ENCODE peak calls at places on chromosomes 12 and 14, in seven cellular contexts. I is adrenal gland, R is heart left ventricle, F is A549, G is Peyer's patch, C is sigmoid colon, N is ovary. J is an unnamed sample.

GRCh38 chr12:28558232-28558631 is 368.0 kb downstream of the CCDC91 start:
- DNase-seq in I (no peak), R (no peak), F (no peak), G (no peak), C (no peak), N (no peak), J (no peak)

GRCh38 chr14:21097616-21098133 is 780 bp downstream of the ZNF219 start:
- DNase-seq in I (peak), R (no peak), F (no peak), G (peak), C (no peak), N (peak), J (peak)

GRCh38 chr12:21828111-21828775 is 53.7 kb upstream of the KCNJ8 start:
- DNase-seq in I (no peak), R (no peak), F (no peak), G (no peak), C (no peak), N (no peak), J (no peak)

GRCh38 chr12:1634590-1635191 is 5.7 kb downstream of the WNT5B start:
- DNase-seq in I (peak), R (peak), F (peak), G (peak), C (peak), N (peak), J (peak)

GRCh38 chr14:85483037-85483436 is 46.9 kb upstream of the FLRT2 start:
- DNase-seq in I (no peak), R (no peak), F (no peak), G (no peak), C (no peak), N (no peak), J (no peak)

GRCh38 chr14:38880643-38881567 is 222.1 kb downstream of the SEC23A start:
- DNase-seq in I (no peak), R (no peak), F (no peak), G (no peak), C (no peak), N (no peak), J (no peak)

GRCh38 chr12:57049890-57050289 is at the start of gene MYO1A:
- DNase-seq in I (no peak), R (no peak), F (peak), G (no peak), C (no peak), N (no peak), J (no peak)

GRCh38 chr12:63853978-63854377 is 9.5 kb downstream of the SRGAP1 start:
- DNase-seq in I (no peak), R (no peak), F (no peak), G (no peak), C (no peak), N (no peak), J (no peak)

GRCh38 chr14:93909429-93910128 is 17.6 kb upstream of the FAM181A start:
- DNase-seq in I (no peak), R (no peak), F (no peak), G (no peak), C (no peak), N (no peak), J (no peak)

GRCh38 chr14:89912667-89913211 is 41.8 kb downstream of the EFCAB11 start:
- DNase-seq in I (peak), R (no peak), F (peak), G (no peak), C (no peak), N (no peak), J (no peak)

GRCh38 chr14:93834739-93835383 is 46.6 kb upstream of the PRIMA1 start:
- DNase-seq in I (no peak), R (no peak), F (no peak), G (no peak), C (no peak), N (no peak), J (no peak)

GRCh38 chr12:51938744-51939143 is 12.8 kb upstream of the ACVR1B start:
- DNase-seq in I (no peak), R (no peak), F (no peak), G (no peak), C (no peak), N (no peak), J (no peak)

GRCh38 chr14:64715628-64716412 is 11.6 kb downstream of the PLEKHG3 start:
- DNase-seq in I (no peak), R (peak), F (no peak), G (no peak), C (peak), N (peak), J (no peak)

GRCh38 chr14:88553886-88554457 is 835 bp downstream of the PTPN21 start:
- DNase-seq in I (no peak), R (no peak), F (no peak), G (no peak), C (no peak), N (no peak), J (no peak)

GRCh38 chr14:22900088-22900799 is 17.2 kb downstream of the REM2 start:
- DNase-seq in I (peak), R (no peak), F (peak), G (peak), C (no peak), N (no peak), J (no peak)

GRCh38 chr14:100641274-100641860 is 54.1 kb upstream of the BEGAIN start:
- DNase-seq in I (no peak), R (no peak), F (no peak), G (no peak), C (no peak), N (no peak), J (peak)

GRCh38 chr14:104722938-104723650 is 935 bp upstream of the ADSS1 start:
- DNase-seq in I (peak), R (no peak), F (peak), G (no peak), C (no peak), N (no peak), J (no peak)

GRCh38 chr12:22477166-22477893 is 67.0 kb downstream of the C2CD5 start:
- DNase-seq in I (no peak), R (no peak), F (no peak), G (no peak), C (no peak), N (no peak), J (no peak)

GRCh38 chr14:99320105-99320572 is 48.1 kb upstream of the BCL11B start:
- DNase-seq in I (peak), R (no peak), F (peak), G (no peak), C (no peak), N (no peak), J (peak)

GRCh38 chr12:131084341-131085011 is 130.8 kb downstream of the ADGRD1 start:
- DNase-seq in I (peak), R (no peak), F (no peak), G (no peak), C (no peak), N (peak), J (no peak)

GRCh38 chr14:34120185-34120977 is 169.5 kb upstream of the EGLN3 start:
- DNase-seq in I (no peak), R (no peak), F (no peak), G (no peak), C (no peak), N (no peak), J (no peak)

GRCh38 chr12:14238224-14238792 is 127.2 kb upstream of the ATF7IP start:
- DNase-seq in I (no peak), R (no peak), F (peak), G (no peak), C (no peak), N (no peak), J (no peak)

GRCh38 chr12:5872745-5873144 is 72.3 kb downstream of the ANO2 start:
- DNase-seq in I (no peak), R (no peak), F (peak), G (no peak), C (no peak), N (no peak), J (no peak)

GRCh38 chr12:86134571-86134970 is 121.6 kb downstream of the MGAT4C start:
- DNase-seq in I (no peak), R (no peak), F (peak), G (no peak), C (no peak), N (no peak), J (no peak)

GRCh38 chr12:86137936-86138335 is 118.3 kb downstream of the MGAT4C start:
- DNase-seq in I (no peak), R (no peak), F (peak), G (no peak), C (no peak), N (no peak), J (no peak)

GRCh38 chr12:86139671-86140070 is 116.5 kb downstream of the MGAT4C start:
- DNase-seq in I (no peak), R (no peak), F (no peak), G (no peak), C (no peak), N (no peak), J (no peak)

GRCh38 chr12:86143162-86143561 is 113.0 kb downstream of the MGAT4C start:
- DNase-seq in I (no peak), R (no peak), F (no peak), G (no peak), C (no peak), N (no peak), J (no peak)

DNA sequence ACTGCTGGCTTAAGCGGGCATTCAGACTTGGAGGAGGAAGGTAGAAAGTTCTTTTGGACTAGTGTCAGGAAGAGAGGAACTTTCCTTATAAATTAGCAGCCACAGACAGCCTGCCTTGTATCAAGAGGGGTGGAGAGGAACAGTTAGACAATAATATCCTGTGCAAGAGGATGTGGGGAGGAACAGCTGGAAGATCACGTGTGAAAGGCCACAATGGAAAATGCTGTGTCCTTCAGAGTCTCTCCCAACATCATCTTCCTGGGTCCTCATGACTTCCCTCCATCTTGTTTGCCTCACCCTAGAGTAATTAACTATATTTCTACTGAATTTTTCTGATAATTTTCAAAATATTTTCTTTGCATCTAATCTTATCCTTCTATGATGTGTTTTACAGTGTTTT is 117.4 kb downstream of the MGAT4C start:
- DNase-seq in I (no peak), R (no peak), F (no peak), G (no peak), C (no peak), N (no peak), J (no peak)
- TF ChIP-seq POLR2A in I (no peak), R (no peak), F (no peak), G (no peak), C (no peak), N (no peak), J (no peak)

GRCh38 chr14:103102689-103103260 is 8.2 kb downstream of the EXOC3L4 start:
- DNase-seq in I (no peak), R (no peak), F (no peak), G (no peak), C (no peak), N (no peak), J (no peak)

GRCh38 chr14:103104389-103104653 is 9.8 kb downstream of the EXOC3L4 start:
- DNase-seq in I (no peak), R (no peak), F (no peak), G (no peak), C (no peak), N (no peak), J (no peak)

GRCh38 chr14:103105580-103106168 is 11.1 kb downstream of the EXOC3L4 start:
- DNase-seq in I (no peak), R (no peak), F (no peak), G (peak), C (no peak), N (no peak), J (no peak)

GRCh38 chr14:103103461-103104388 is 9.2 kb downstream of the EXOC3L4 start:
- DNase-seq in I (no peak), R (no peak), F (peak), G (no peak), C (no peak), N (no peak), J (no peak)

GRCh38 chr14:103104654-103105511 is 10.4 kb downstream of the EXOC3L4 start:
- DNase-seq in I (peak), R (peak), F (peak), G (peak), C (no peak), N (peak), J (peak)
- TF ChIP-seq POLR2A in I (no peak), R (peak), F (no peak), G (peak), C (no peak), N (no peak), J (no peak)

GRCh38 chr12:102331419-102331818 is 133.8 kb upstream of the PMCH start:
- DNase-seq in I (no peak), R (no peak), F (no peak), G (no peak), C (no peak), N (no peak), J (no peak)

GRCh38 chr12:102329883-102330282 is 132.2 kb upstream of the PMCH start:
- DNase-seq in I (no peak), R (no peak), F (no peak), G (no peak), C (no peak), N (no peak), J (no peak)

DNA sequence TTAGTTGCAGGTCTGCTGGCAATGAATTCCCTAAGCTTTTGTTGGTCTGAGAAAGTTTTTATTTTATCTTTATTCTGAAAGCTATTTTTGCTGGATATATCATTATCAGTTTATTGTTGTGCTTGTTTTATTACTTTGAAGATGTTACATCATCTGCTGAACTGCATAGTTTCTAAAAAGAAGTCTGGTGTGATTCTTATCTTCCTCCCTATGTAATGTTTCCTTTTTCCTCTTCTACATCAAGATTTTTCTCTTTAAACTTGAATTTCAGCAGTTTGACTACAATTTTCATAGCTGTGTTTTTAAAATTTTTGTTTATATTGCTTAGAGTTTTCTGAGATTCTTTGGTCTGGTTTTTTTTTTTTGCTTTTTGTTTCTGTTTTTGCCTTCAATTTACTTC is 137.1 kb upstream of the PMCH start:
- DNase-seq in I (no peak), R (no peak), F (no peak), G (no peak), C (no peak), N (no peak), J (no peak)
- TF ChIP-seq POLR2A in I (no peak), R (no peak), F (no peak), G (no peak), C (no peak), N (no peak), J (no peak)

GRCh38 chr14:75279153-75279738 is 618 bp downstream of the FOS start:
- DNase-seq in I (peak), R (peak), F (peak), G (peak), C (peak), N (peak), J (peak)
- TF ChIP-seq POLR2A in I (no peak), R (no peak), F (no peak), G (no peak), C (no peak), N (peak), J (peak)

GRCh38 chr14:68449565-68450295 is 343.1 kb downstream of the ZFP36L1 start:
- DNase-seq in I (no peak), R (no peak), F (no peak), G (no peak), C (no peak), N (no peak), J (no peak)

GRCh38 chr14:68446243-68447040 is 346.4 kb downstream of the ZFP36L1 start:
- DNase-seq in I (no peak), R (no peak), F (no peak), G (no peak), C (no peak), N (no peak), J (no peak)

GRCh38 chr14:68450391-68451120 is 342.3 kb downstream of the ZFP36L1 start:
- DNase-seq in I (no peak), R (no peak), F (no peak), G (no peak), C (no peak), N (no peak), J (no peak)

GRCh38 chr14:68447581-68448281 is 345.1 kb downstream of the ZFP36L1 start:
- DNase-seq in I (no peak), R (no peak), F (no peak), G (no peak), C (no peak), N (no peak), J (no peak)

GRCh38 chr14:68448379-68448778 is 344.5 kb downstream of the ZFP36L1 start:
- DNase-seq in I (no peak), R (no peak), F (peak), G (no peak), C (peak), N (no peak), J (no peak)
- TF ChIP-seq POLR2A in I (no peak), R (no peak), F (no peak), G (no peak), C (no peak), N (no peak), J (no peak)

GRCh38 chr12:54329756-54330155 is 4.8 kb downstream of the COPZ1 start:
- DNase-seq in I (no peak), R (no peak), F (no peak), G (no peak), C (no peak), N (no peak), J (no peak)
- TF ChIP-seq POLR2A in I (no peak), R (no peak), F (no peak), G (no peak), C (no peak), N (no peak), J (no peak)